ENCODE peak calls at places on chromosomes 7 and 10, in six cellular contexts. One of them, this sample, is unnamed.

GRCh38 chr7:151313857-151314256 is 27.8 kb upstream of the NUB1 start:
- DNase-seq in T-helper 9 cell: no peak
- DNase-seq in RWPE1: no peak
- DNase-seq in NCI-H1092: no peak
- DNase-seq in GM12892: no peak
- DNase-seq in activated CD4-positive, alpha-beta T cell treated with anti-CD3 and anti-CD28 coated beads for 24 hours: no peak
- DNase-seq in this sample: no peak

GRCh38 chr10:33143160-33143728 is 185.2 kb upstream of the ITGB1 start:
- DNase-seq in RWPE1: peak; percentile 80
- DNase-seq in T-helper 9 cell: no peak
- DNase-seq in NCI-H1092: no peak
- DNase-seq in activated CD4-positive, alpha-beta T cell treated with anti-CD3 and anti-CD28 coated beads for 24 hours: peak; percentile 39
- DNase-seq in GM12892: no peak
- DNase-seq in this sample: no peak

GRCh38 chr7:148809856-148810255 is 74.2 kb downstream of the EZH2 start:
- DNase-seq in T-helper 9 cell: no peak
- DNase-seq in activated CD4-positive, alpha-beta T cell treated with anti-CD3 and anti-CD28 coated beads for 24 hours: no peak
- DNase-seq in NCI-H1092: no peak
- DNase-seq in GM12892: no peak
- DNase-seq in RWPE1: no peak
- DNase-seq in this sample: no peak

GRCh38 chr7:73894851-73895441 is 34.0 kb downstream of the TMEM270 start:
- DNase-seq in activated CD4-positive, alpha-beta T cell treated with anti-CD3 and anti-CD28 coated beads for 24 hours: no peak
- DNase-seq in RWPE1: peak; percentile 61
- DNase-seq in NCI-H1092: no peak
- DNase-seq in T-helper 9 cell: no peak
- DNase-seq in GM12892: no peak
- DNase-seq in this sample: no peak

GRCh38 chr7:1555813-1556540 is at the start of gene TMEM184A:
- DNase-seq in GM12892: peak; percentile 79
- DNase-seq in T-helper 9 cell: no peak
- DNase-seq in RWPE1: peak; percentile 86
- DNase-seq in NCI-H1092: peak; percentile 93
- DNase-seq in activated CD4-positive, alpha-beta T cell treated with anti-CD3 and anti-CD28 coated beads for 24 hours: no peak
- DNase-seq in this sample: no peak

GRCh38 chr10:52312999-52313349 is 1.1 kb upstream of the DKK1 start:
- DNase-seq in activated CD4-positive, alpha-beta T cell treated with anti-CD3 and anti-CD28 coated beads for 24 hours: no peak
- DNase-seq in T-helper 9 cell: no peak
- DNase-seq in GM12892: no peak
- DNase-seq in RWPE1: no peak
- DNase-seq in NCI-H1092: no peak
- DNase-seq in this sample: no peak

GRCh38 chr10:94571528-94571927 is 25.9 kb downstream of the HELLS start:
- DNase-seq in activated CD4-positive, alpha-beta T cell treated with anti-CD3 and anti-CD28 coated beads for 24 hours: no peak
- DNase-seq in NCI-H1092: no peak
- DNase-seq in GM12892: no peak
- DNase-seq in RWPE1: no peak
- DNase-seq in T-helper 9 cell: no peak
- DNase-seq in this sample: no peak

GRCh38 chr10:120272350-120272749 is 184.7 kb upstream of the PLPP4 start:
- DNase-seq in RWPE1: no peak
- DNase-seq in T-helper 9 cell: no peak
- DNase-seq in NCI-H1092: no peak
- DNase-seq in activated CD4-positive, alpha-beta T cell treated with anti-CD3 and anti-CD28 coated beads for 24 hours: no peak
- DNase-seq in GM12892: no peak
- DNase-seq in this sample: no peak

GRCh38 chr7:156898938-156899337 is 6.0 kb upstream of the LMBR1 start:
- DNase-seq in GM12892: no peak
- DNase-seq in T-helper 9 cell: no peak
- DNase-seq in RWPE1: no peak
- DNase-seq in NCI-H1092: no peak
- DNase-seq in activated CD4-positive, alpha-beta T cell treated with anti-CD3 and anti-CD28 coated beads for 24 hours: no peak
- DNase-seq in this sample: no peak

GRCh38 chr10:52436664-52437063 is 122.6 kb downstream of the DKK1 start:
- DNase-seq in NCI-H1092: no peak
- DNase-seq in GM12892: no peak
- DNase-seq in T-helper 9 cell: no peak
- DNase-seq in activated CD4-positive, alpha-beta T cell treated with anti-CD3 and anti-CD28 coated beads for 24 hours: no peak
- DNase-seq in RWPE1: no peak
- DNase-seq in this sample: no peak

GRCh38 chr10:112639291-112639690 is 192.3 kb downstream of the VTI1A start:
- DNase-seq in GM12892: no peak
- DNase-seq in T-helper 9 cell: no peak
- DNase-seq in NCI-H1092: no peak
- DNase-seq in RWPE1: peak; percentile 33
- DNase-seq in activated CD4-positive, alpha-beta T cell treated with anti-CD3 and anti-CD28 coated beads for 24 hours: no peak
- DNase-seq in this sample: no peak

GRCh38 chr7:159056722-159057121 is 87.9 kb downstream of the VIPR2 start:
- DNase-seq in T-helper 9 cell: no peak
- DNase-seq in GM12892: no peak
- DNase-seq in NCI-H1092: no peak
- DNase-seq in RWPE1: no peak
- DNase-seq in activated CD4-positive, alpha-beta T cell treated with anti-CD3 and anti-CD28 coated beads for 24 hours: no peak
- DNase-seq in this sample: no peak

GRCh38 chr7:65037740-65038678 is 31.5 kb upstream of the ERV3-1 start:
- DNase-seq in T-helper 9 cell: peak; percentile 89
- DNase-seq in activated CD4-positive, alpha-beta T cell treated with anti-CD3 and anti-CD28 coated beads for 24 hours: peak; percentile 91
- DNase-seq in GM12892: peak; percentile 60
- DNase-seq in RWPE1: peak; percentile 87
- DNase-seq in NCI-H1092: peak; percentile 94
- DNase-seq in this sample: peak; percentile 65

GRCh38 chr7:6248581-6248980 is 23.8 kb downstream of the CYTH3 start:
- DNase-seq in T-helper 9 cell: no peak
- DNase-seq in RWPE1: peak; percentile 66
- DNase-seq in activated CD4-positive, alpha-beta T cell treated with anti-CD3 and anti-CD28 coated beads for 24 hours: no peak
- DNase-seq in NCI-H1092: no peak
- DNase-seq in GM12892: no peak
- DNase-seq in this sample: no peak

GRCh38 chr7:131905574-131905973 is 349.1 kb upstream of the PODXL start:
- DNase-seq in GM12892: no peak
- DNase-seq in NCI-H1092: no peak
- DNase-seq in activated CD4-positive, alpha-beta T cell treated with anti-CD3 and anti-CD28 coated beads for 24 hours: no peak
- DNase-seq in RWPE1: no peak
- DNase-seq in T-helper 9 cell: no peak
- DNase-seq in this sample: no peak

GRCh38 chr10:94149702-94150101 is 156.0 kb downstream of the PLCE1 start:
- DNase-seq in activated CD4-positive, alpha-beta T cell treated with anti-CD3 and anti-CD28 coated beads for 24 hours: no peak
- DNase-seq in RWPE1: no peak
- DNase-seq in NCI-H1092: no peak
- DNase-seq in T-helper 9 cell: no peak
- DNase-seq in GM12892: no peak
- DNase-seq in this sample: no peak

GRCh38 chr7:31327071-31327470 is 13.5 kb downstream of the NEUROD6 start:
- DNase-seq in activated CD4-positive, alpha-beta T cell treated with anti-CD3 and anti-CD28 coated beads for 24 hours: no peak
- DNase-seq in T-helper 9 cell: no peak
- DNase-seq in GM12892: no peak
- DNase-seq in RWPE1: peak; percentile 60
- DNase-seq in NCI-H1092: no peak
- DNase-seq in this sample: no peak

GRCh38 chr10:86286591-86287421 is 79.8 kb downstream of the GRID1 start:
- DNase-seq in NCI-H1092: no peak
- DNase-seq in GM12892: no peak
- DNase-seq in activated CD4-positive, alpha-beta T cell treated with anti-CD3 and anti-CD28 coated beads for 24 hours: no peak
- DNase-seq in RWPE1: no peak
- DNase-seq in T-helper 9 cell: no peak
- DNase-seq in this sample: no peak

GRCh38 chr7:134695321-134695860 is 48.7 kb downstream of the BPGM start:
- DNase-seq in T-helper 9 cell: no peak
- DNase-seq in GM12892: no peak
- DNase-seq in NCI-H1092: no peak
- DNase-seq in RWPE1: no peak
- DNase-seq in activated CD4-positive, alpha-beta T cell treated with anti-CD3 and anti-CD28 coated beads for 24 hours: no peak
- DNase-seq in this sample: no peak

GRCh38 chr10:110206988-110207804 is at the start of gene MXI1:
- DNase-seq in activated CD4-positive, alpha-beta T cell treated with anti-CD3 and anti-CD28 coated beads for 24 hours: no peak
- DNase-seq in RWPE1: peak; percentile 82
- DNase-seq in T-helper 9 cell: no peak
- DNase-seq in NCI-H1092: no peak
- DNase-seq in GM12892: peak; percentile 40
- DNase-seq in this sample: no peak

GRCh38 chr10:91887900-91888225 is 21.4 kb downstream of the FGFBP3 start:
- DNase-seq in RWPE1: no peak
- DNase-seq in GM12892: no peak
- DNase-seq in NCI-H1092: no peak
- DNase-seq in activated CD4-positive, alpha-beta T cell treated with anti-CD3 and anti-CD28 coated beads for 24 hours: no peak
- DNase-seq in T-helper 9 cell: no peak
- DNase-seq in this sample: no peak

GRCh38 chr7:1844336-1844955 is 174.4 kb downstream of the ELFN1 start:
- DNase-seq in T-helper 9 cell: no peak
- DNase-seq in GM12892: no peak
- DNase-seq in RWPE1: no peak
- DNase-seq in NCI-H1092: no peak
- DNase-seq in activated CD4-positive, alpha-beta T cell treated with anti-CD3 and anti-CD28 coated beads for 24 hours: no peak
- DNase-seq in this sample: no peak

GRCh38 chr10:65802391-65802790 is 1123.4 kb upstream of the LRRTM3 start:
- DNase-seq in activated CD4-positive, alpha-beta T cell treated with anti-CD3 and anti-CD28 coated beads for 24 hours: no peak
- DNase-seq in RWPE1: no peak
- DNase-seq in T-helper 9 cell: no peak
- DNase-seq in NCI-H1092: no peak
- DNase-seq in GM12892: no peak
- DNase-seq in this sample: no peak

GRCh38 chr7:114622189-114622588 is 207.6 kb downstream of the FOXP2 start:
- DNase-seq in RWPE1: no peak
- DNase-seq in T-helper 9 cell: no peak
- DNase-seq in activated CD4-positive, alpha-beta T cell treated with anti-CD3 and anti-CD28 coated beads for 24 hours: no peak
- DNase-seq in GM12892: no peak
- DNase-seq in NCI-H1092: no peak
- DNase-seq in this sample: no peak

GRCh38 chr10:86599729-86600128 is 54.6 kb upstream of the OPN4 start:
- DNase-seq in NCI-H1092: no peak
- DNase-seq in T-helper 9 cell: no peak
- DNase-seq in activated CD4-positive, alpha-beta T cell treated with anti-CD3 and anti-CD28 coated beads for 24 hours: no peak
- DNase-seq in GM12892: no peak
- DNase-seq in RWPE1: no peak
- DNase-seq in this sample: no peak

GRCh38 chr10:6385683-6386082 is 183.0 kb downstream of the PFKFB3 start:
- DNase-seq in T-helper 9 cell: no peak
- DNase-seq in NCI-H1092: no peak
- DNase-seq in activated CD4-positive, alpha-beta T cell treated with anti-CD3 and anti-CD28 coated beads for 24 hours: no peak
- DNase-seq in GM12892: no peak
- DNase-seq in RWPE1: no peak
- DNase-seq in this sample: no peak

GRCh38 chr7:130959743-130960207 is 225.8 kb upstream of the KLF14 start:
- DNase-seq in NCI-H1092: no peak
- DNase-seq in T-helper 9 cell: no peak
- DNase-seq in RWPE1: peak; percentile 19
- DNase-seq in activated CD4-positive, alpha-beta T cell treated with anti-CD3 and anti-CD28 coated beads for 24 hours: no peak
- DNase-seq in GM12892: no peak
- DNase-seq in this sample: no peak

GRCh38 chr7:28052933-28053332 is 127.7 kb downstream of the JAZF1 start:
- DNase-seq in RWPE1: no peak
- DNase-seq in GM12892: no peak
- DNase-seq in NCI-H1092: no peak
- DNase-seq in activated CD4-positive, alpha-beta T cell treated with anti-CD3 and anti-CD28 coated beads for 24 hours: no peak
- DNase-seq in T-helper 9 cell: no peak
- DNase-seq in this sample: no peak

GRCh38 chr7:157527686-157528085 is 190.9 kb downstream of the DNAJB6 start:
- DNase-seq in RWPE1: no peak
- DNase-seq in GM12892: no peak
- DNase-seq in NCI-H1092: no peak
- DNase-seq in activated CD4-positive, alpha-beta T cell treated with anti-CD3 and anti-CD28 coated beads for 24 hours: no peak
- DNase-seq in T-helper 9 cell: no peak
- DNase-seq in this sample: no peak

GRCh38 chr10:34960983-34961382 is 129.2 kb downstream of the CUL2 start:
- DNase-seq in NCI-H1092: no peak
- DNase-seq in T-helper 9 cell: no peak
- DNase-seq in GM12892: no peak
- DNase-seq in activated CD4-positive, alpha-beta T cell treated with anti-CD3 and anti-CD28 coated beads for 24 hours: no peak
- DNase-seq in RWPE1: no peak
- DNase-seq in this sample: no peak

GRCh38 chr10:43209064-43209455 is 57.8 kb downstream of the RASGEF1A start:
- DNase-seq in NCI-H1092: no peak
- DNase-seq in GM12892: no peak
- DNase-seq in RWPE1: no peak
- DNase-seq in activated CD4-positive, alpha-beta T cell treated with anti-CD3 and anti-CD28 coated beads for 24 hours: no peak
- DNase-seq in T-helper 9 cell: no peak
- DNase-seq in this sample: no peak

GRCh38 chr10:74076961-74077360 is 73.7 kb downstream of the AP3M1 start:
- DNase-seq in T-helper 9 cell: no peak
- DNase-seq in RWPE1: no peak
- DNase-seq in NCI-H1092: no peak
- DNase-seq in GM12892: no peak
- DNase-seq in activated CD4-positive, alpha-beta T cell treated with anti-CD3 and anti-CD28 coated beads for 24 hours: no peak
- DNase-seq in this sample: no peak

GRCh38 chr7:96669812-96670211 is 39.8 kb downstream of the SEM1 start:
- DNase-seq in NCI-H1092: no peak
- DNase-seq in T-helper 9 cell: no peak
- DNase-seq in activated CD4-positive, alpha-beta T cell treated with anti-CD3 and anti-CD28 coated beads for 24 hours: no peak
- DNase-seq in GM12892: no peak
- DNase-seq in RWPE1: peak; percentile 19
- DNase-seq in this sample: no peak

GRCh38 chr7:38367301-38367700 is 93.9 kb upstream of the TARP start:
- DNase-seq in activated CD4-positive, alpha-beta T cell treated with anti-CD3 and anti-CD28 coated beads for 24 hours: no peak
- DNase-seq in RWPE1: no peak
- DNase-seq in T-helper 9 cell: no peak
- DNase-seq in NCI-H1092: no peak
- DNase-seq in GM12892: no peak
- DNase-seq in this sample: no peak

GRCh38 chr10:23096814-23097549 is 1.6 kb downstream of the MSRB2 start:
- DNase-seq in activated CD4-positive, alpha-beta T cell treated with anti-CD3 and anti-CD28 coated beads for 24 hours: no peak
- DNase-seq in NCI-H1092: no peak
- DNase-seq in T-helper 9 cell: no peak
- DNase-seq in GM12892: no peak
- DNase-seq in RWPE1: no peak
- DNase-seq in this sample: no peak

GRCh38 chr7:64625114-64626082 is 40.5 kb upstream of the ZNF107 start:
- DNase-seq in NCI-H1092: no peak
- DNase-seq in T-helper 9 cell: no peak
- DNase-seq in activated CD4-positive, alpha-beta T cell treated with anti-CD3 and anti-CD28 coated beads for 24 hours: no peak
- DNase-seq in GM12892: no peak
- DNase-seq in RWPE1: peak; percentile 23
- DNase-seq in this sample: no peak

GRCh38 chr10:5559642-5560141 is 34.9 kb downstream of the CALML3 start:
- DNase-seq in T-helper 9 cell: no peak
- DNase-seq in RWPE1: no peak
- DNase-seq in activated CD4-positive, alpha-beta T cell treated with anti-CD3 and anti-CD28 coated beads for 24 hours: no peak
- DNase-seq in NCI-H1092: no peak
- DNase-seq in GM12892: no peak
- DNase-seq in this sample: no peak

GRCh38 chr7:17144313-17144712 is 154.1 kb upstream of the AHR start:
- DNase-seq in GM12892: no peak
- DNase-seq in RWPE1: peak; percentile 59
- DNase-seq in activated CD4-positive, alpha-beta T cell treated with anti-CD3 and anti-CD28 coated beads for 24 hours: peak; percentile 48
- DNase-seq in NCI-H1092: no peak
- DNase-seq in T-helper 9 cell: peak; percentile 36
- DNase-seq in this sample: no peak

GRCh38 chr7:8817448-8818036 is 384.1 kb downstream of the NXPH1 start:
- DNase-seq in activated CD4-positive, alpha-beta T cell treated with anti-CD3 and anti-CD28 coated beads for 24 hours: no peak
- DNase-seq in GM12892: no peak
- DNase-seq in RWPE1: no peak
- DNase-seq in T-helper 9 cell: no peak
- DNase-seq in NCI-H1092: no peak
- DNase-seq in this sample: no peak

GRCh38 chr10:124532106-124532641 is 70.6 kb downstream of the LHPP start:
- DNase-seq in activated CD4-positive, alpha-beta T cell treated with anti-CD3 and anti-CD28 coated beads for 24 hours: no peak
- DNase-seq in GM12892: no peak
- DNase-seq in RWPE1: peak; percentile 68
- DNase-seq in NCI-H1092: no peak
- DNase-seq in T-helper 9 cell: no peak
- DNase-seq in this sample: no peak